ENCODE peak calls at places on chromosome 6, in nine cellular contexts. F, Z, I, A, W, R, Y, Q and N are unnamed samples.
A peak's percentile ranks its signal among the peaks of the same experiment; 100 is the strongest.

GRCh38 chr6:104943781-104944180 is 13.1 kb upstream of the LIN28B start:
- DNase-seq in F (no peak), Z (peak; percentile 15), I (peak; percentile 62), A (no peak), W (no peak), R (peak; percentile 34), Y (no peak), Q (peak; percentile 34), N (no peak)

GRCh38 chr6:70956451-70957283 is at the start of gene B3GAT2:
- DNase-seq in F (peak; percentile 8), Z (peak; percentile 13), I (no peak), A (peak; percentile 22), W (no peak), R (peak; percentile 41), Y (no peak), Q (peak; percentile 35), N (no peak)

GRCh38 chr6:40205004-40205403 is 270.7 kb upstream of the MOCS1 start:
- DNase-seq in F (no peak), Z (no peak), I (no peak), A (no peak), W (no peak), R (no peak), Y (no peak), Q (no peak), N (no peak)

GRCh38 chr6:87574237-87574636 is 15.6 kb downstream of the RARS2 start:
- DNase-seq in F (no peak), Z (no peak), I (no peak), A (peak; percentile 3), W (no peak), R (no peak), Y (no peak), Q (no peak), N (no peak)

GRCh38 chr6:67881706-67882065 is 753.4 kb upstream of the ADGRB3 start:
- DNase-seq in F (no peak), Z (no peak), I (no peak), A (no peak), W (no peak), R (no peak), Y (no peak), Q (no peak), N (no peak)

GRCh38 chr6:101588343-101588742 is 194.8 kb downstream of the GRIK2 start:
- DNase-seq in F (no peak), Z (no peak), I (no peak), A (no peak), W (no peak), R (no peak), Y (no peak), Q (no peak), N (no peak)

GRCh38 chr6:110608151-110608550 is 131.7 kb upstream of the SLC22A16 start:
- DNase-seq in F (no peak), Z (no peak), I (no peak), A (no peak), W (no peak), R (no peak), Y (no peak), Q (no peak), N (no peak)

GRCh38 chr6:111282564-111282963 is 195.3 kb downstream of the SLC16A10 start:
- DNase-seq in F (no peak), Z (no peak), I (no peak), A (no peak), W (no peak), R (no peak), Y (no peak), Q (no peak), N (no peak)

GRCh38 chr6:80331522-80331921 is 225.1 kb downstream of the BCKDHB start:
- DNase-seq in F (no peak), Z (peak; percentile 55), I (no peak), A (peak; percentile 46), W (no peak), R (no peak), Y (no peak), Q (no peak), N (no peak)

GRCh38 chr6:74731204-74731603 is 474.6 kb downstream of the COL12A1 start:
- DNase-seq in F (no peak), Z (no peak), I (no peak), A (no peak), W (no peak), R (peak; percentile 70), Y (no peak), Q (peak; percentile 87), N (no peak)

GRCh38 chr6:150346346-150346745 is 22.5 kb upstream of the IYD start:
- DNase-seq in F (no peak), Z (no peak), I (no peak), A (no peak), W (no peak), R (peak; percentile 24), Y (no peak), Q (no peak), N (no peak)

GRCh38 chr6:170117111-170117972 is 173.5 kb downstream of the DLL1 start:
- DNase-seq in F (no peak), Z (no peak), I (no peak), A (no peak), W (peak; percentile 35), R (no peak), Y (no peak), Q (no peak), N (no peak)

GRCh38 chr6:134295953-134296553 is 21.9 kb downstream of the SGK1 start:
- DNase-seq in F (no peak), Z (peak; percentile 47), I (no peak), A (no peak), W (no peak), R (peak; percentile 87), Y (no peak), Q (peak; percentile 100), N (no peak)

GRCh38 chr6:73394577-73395354 is at the start of gene DDX43:
- DNase-seq in F (peak; percentile 25), Z (peak; percentile 65), I (no peak), A (no peak), W (peak; percentile 61), R (no peak), Y (peak; percentile 14), Q (peak; percentile 72), N (peak; percentile 34)